ENCODE peak calls at places on chromosomes 3 and 15, in six cellular contexts. G is body of pancreas, N is IMR-90, U is breast epithelium, R is endothelial cell of umbilical vein, D is Peyer's patch. Y is an unnamed sample. For H3K4me1, the result is how much of the 10 kb centered on the place peaks cover.

GRCh38 chr3:107928084-107928445 is 162.8 kb downstream of the CD47 start:
- DNase-seq in D (no peak), R (peak), U (no peak), N (peak), G (no peak), Y (peak)

GRCh38 chr3:125011941-125012340 is 43.9 kb downstream of the HEG1 start:
- DNase-seq in R (no peak), U (no peak), D (no peak), G (no peak), N (peak), Y (no peak)

GRCh38 chr15:98779463-98780071 is 131.2 kb downstream of the IGF1R start:
- DNase-seq in G (peak), D (peak), N (peak), R (peak), U (peak), Y (peak)

GRCh38 chr3:134294302-134294925 is 43.8 kb upstream of the RYK start:
- DNase-seq in G (no peak), R (no peak), D (no peak), N (no peak), U (no peak), Y (no peak)

GRCh38 chr15:48426047-48426446 is 94.8 kb downstream of the DUT start:
- DNase-seq in D (no peak), G (no peak), N (no peak), U (no peak), R (no peak), Y (no peak)

GRCh38 chr3:37996785-37997301 is 6.3 kb downstream of the VILL start:
- DNase-seq in U (peak), R (peak), G (peak), N (peak), D (peak), Y (peak)

GRCh38 chr3:134895181-134895580 is 100.1 kb downstream of the EPHB1 start:
- DNase-seq in R (no peak), N (no peak), G (no peak), D (no peak), U (no peak), Y (no peak)

GRCh38 chr15:28984421-28985375 is 98.9 kb downstream of the APBA2 start:
- DNase-seq in D (no peak), R (no peak), N (peak), U (peak), G (no peak), Y (peak)

GRCh38 chr3:72336821-72337479 is 511.3 kb downstream of the SHQ1 start:
- DNase-seq in D (peak), R (peak), N (peak), U (peak), G (peak), Y (peak)

GRCh38 chr15:52466134-52466701 is 62.5 kb downstream of the MYO5A start:
- DNase-seq in N (no peak), D (peak), R (no peak), U (no peak), G (no peak), Y (no peak)

GRCh38 chr15:52463638-52464037 is 65.0 kb downstream of the MYO5A start:
- DNase-seq in N (peak), D (no peak), R (peak), U (no peak), G (no peak), Y (no peak)

GRCh38 chr15:52464040-52464439 is 64.6 kb downstream of the MYO5A start:
- DNase-seq in R (no peak), D (no peak), N (no peak), U (no peak), G (no peak), Y (no peak)

GRCh38 chr15:52464478-52464877 is 64.2 kb downstream of the MYO5A start:
- DNase-seq in N (no peak), U (no peak), D (no peak), R (no peak), G (no peak), Y (no peak)

GRCh38 chr15:52466716-52467115 is 62.0 kb downstream of the MYO5A start:
- DNase-seq in R (no peak), G (no peak), N (no peak), U (no peak), D (no peak), Y (no peak)
- H3K4me1 ChIP-seq in R (under half), G (under half), N (under half), U (under half), D (under half), Y (under half)

DNA sequence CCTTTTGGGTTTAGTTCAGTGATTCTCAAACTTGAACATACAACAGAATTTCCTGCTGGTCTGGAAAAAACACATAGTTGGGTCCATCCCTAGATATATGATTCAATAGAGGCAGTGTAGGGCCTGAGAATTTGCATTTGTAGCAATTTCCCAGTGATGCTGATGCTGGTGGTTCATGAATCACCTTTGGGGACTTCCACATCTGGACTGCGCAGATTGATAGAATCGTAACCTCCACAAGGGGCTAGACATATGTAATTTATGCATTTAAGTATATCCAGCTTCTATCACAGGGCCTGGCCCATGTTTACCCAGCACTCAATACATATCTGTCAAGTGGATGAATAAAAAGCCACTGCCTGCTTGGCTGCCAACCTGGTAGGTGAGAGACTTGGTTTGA is 33.8 kb upstream of the SUCLG2 start:
- DNase-seq in N (no peak), U (no peak), D (no peak), G (no peak), R (no peak), Y (no peak)
- TF ChIP-seq CTCF in N (no peak), U (no peak), D (no peak), G (no peak), R (no peak), Y (no peak)

DNA sequence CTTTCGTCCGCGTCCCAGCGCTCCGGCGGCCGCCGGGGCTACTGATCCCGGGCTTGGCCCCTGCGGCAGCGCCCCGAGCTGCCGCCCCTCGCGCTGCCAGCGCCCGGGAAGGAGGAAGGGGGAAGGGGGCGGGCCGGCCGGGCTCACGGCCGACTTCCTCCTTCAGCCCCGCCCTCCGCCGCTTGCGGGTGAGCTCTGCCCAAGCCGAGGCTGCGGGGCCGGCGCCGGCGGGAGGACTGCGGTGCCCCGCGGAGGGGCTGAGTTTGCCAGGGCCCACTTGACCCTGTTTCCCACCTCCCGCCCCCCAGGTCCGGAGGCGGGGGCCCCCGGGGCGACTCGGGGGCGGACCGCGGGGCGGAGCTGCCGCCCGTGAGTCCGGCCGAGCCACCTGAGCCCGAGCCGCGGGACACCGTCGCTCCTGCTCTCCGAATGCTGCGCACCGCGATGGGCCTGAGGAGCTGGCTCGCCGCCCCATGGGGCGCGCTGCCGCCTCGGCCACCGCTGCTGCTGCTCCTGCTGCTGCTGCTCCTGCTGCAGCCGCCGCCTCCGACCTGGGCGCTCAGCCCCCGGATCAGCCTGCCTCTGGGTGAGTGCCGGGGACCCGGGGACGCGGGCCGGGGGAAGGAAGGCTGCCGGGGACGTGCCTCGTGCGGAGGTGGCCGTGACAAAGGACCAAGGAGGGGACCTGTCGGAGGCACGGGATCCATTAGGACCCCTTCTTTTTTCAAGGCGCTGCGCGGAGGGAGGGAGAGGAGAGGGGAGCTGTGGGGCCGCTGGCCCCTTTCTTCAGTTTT is at the start of gene SEMA4B:
- DNase-seq in N (peak), D (peak), G (peak), R (peak), U (no peak), Y (peak)
- TF ChIP-seq POLR2A in N (peak), D (peak), G (peak), R (peak), U (no peak), Y (no peak)

GRCh38 chr3:63943678-63944077 is 31.5 kb upstream of the SCAANT1 start:
- DNase-seq in D (no peak), R (no peak), G (no peak), N (no peak), U (no peak), Y (no peak)

GRCh38 chr3:63936929-63937328 is 24.7 kb upstream of the SCAANT1 start:
- DNase-seq in N (no peak), G (no peak), U (no peak), R (no peak), D (no peak), Y (no peak)

GRCh38 chr3:63942513-63942912 is 30.3 kb upstream of the SCAANT1 start:
- DNase-seq in D (no peak), N (no peak), G (no peak), U (no peak), R (no peak), Y (no peak)

GRCh38 chr3:63937661-63938651 is 25.8 kb upstream of the SCAANT1 start:
- DNase-seq in N (no peak), R (no peak), G (no peak), D (peak), U (no peak), Y (no peak)

GRCh38 chr3:63940389-63940757 is 28.2 kb upstream of the SCAANT1 start:
- DNase-seq in N (peak), D (no peak), U (no peak), G (no peak), R (no peak), Y (no peak)
- H3K4me1 ChIP-seq in N (under half), D (under half), U (under half), G (half or more), R (under half), Y (under half)

GRCh38 chr3:8739757-8740508 is 6.3 kb downstream of the CAV3 start:
- DNase-seq in R (no peak), U (peak), D (no peak), G (no peak), N (peak), Y (no peak)
- TF ChIP-seq CTCF in R (no peak), U (no peak), D (no peak), G (no peak), N (no peak), Y (no peak)

DNA sequence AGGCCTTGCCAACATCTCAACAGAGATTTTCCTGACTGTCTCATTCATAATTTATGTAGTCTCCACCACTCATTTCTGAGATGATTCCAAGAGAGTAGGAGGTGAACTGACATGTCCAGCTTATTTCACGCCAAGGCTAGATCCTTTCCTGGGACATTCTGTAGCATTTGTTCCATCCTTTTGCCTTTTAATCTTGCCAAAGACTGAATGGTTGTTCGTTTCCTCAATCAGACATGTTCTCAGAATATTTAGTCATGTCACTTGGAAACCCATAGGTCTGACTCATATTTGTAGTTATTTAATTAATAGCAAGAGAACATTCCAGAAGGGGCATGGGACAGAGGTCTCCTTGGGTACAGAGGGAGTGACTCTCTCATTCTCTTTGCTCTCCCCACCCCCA is 80.9 kb downstream of the DHX36 start:
- DNase-seq in G (no peak), D (no peak), U (no peak), R (peak), N (peak), Y (no peak)
- TF ChIP-seq POLR2A in G (no peak), D (no peak), U (no peak), R (no peak), N (no peak), Y (no peak)

DNA sequence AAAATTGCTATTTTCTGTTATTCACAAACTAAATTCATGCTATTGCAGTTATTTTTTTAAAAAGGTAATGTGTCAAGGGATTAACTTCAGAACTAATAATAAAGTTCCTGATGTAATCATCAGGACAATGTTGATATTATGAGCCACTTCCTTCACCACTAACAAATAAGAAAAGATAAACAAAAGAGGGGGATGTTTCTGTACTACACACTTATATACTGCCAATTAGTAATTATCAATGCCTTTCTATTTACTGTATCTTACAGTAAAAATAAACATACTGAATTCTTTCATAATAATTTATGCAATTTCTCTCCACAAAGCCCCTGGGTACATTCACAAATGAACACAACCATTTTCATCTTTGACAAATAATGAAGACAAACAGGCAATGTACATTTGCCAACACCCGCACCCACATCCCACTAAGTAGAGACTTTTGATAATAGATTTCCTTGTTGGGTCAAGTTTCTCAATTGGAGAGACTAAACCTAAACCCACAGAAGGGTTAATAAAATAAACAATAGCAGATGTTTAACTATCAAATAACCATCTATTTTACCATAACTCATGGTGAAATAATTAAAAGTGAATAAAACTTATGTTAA is 3.7 kb downstream of the CBLB start:
- DNase-seq in R (peak), D (no peak), N (peak), U (no peak), G (no peak), Y (no peak)
- H3K4me1 ChIP-seq in R (half or more), D (under half), N (under half), U (under half), G (under half), Y (under half)

GRCh38 chr15:33722673-33723015 is 245.7 kb upstream of the CHRM5 start:
- DNase-seq in U (no peak), R (no peak), N (no peak), G (no peak), D (no peak), Y (no peak)

GRCh38 chr15:33720952-33721351 is 247.3 kb upstream of the CHRM5 start:
- DNase-seq in N (peak), U (no peak), R (peak), G (no peak), D (no peak), Y (no peak)

GRCh38 chr15:33722005-33722672 is 246.2 kb upstream of the CHRM5 start:
- DNase-seq in N (peak), G (no peak), U (no peak), R (peak), D (no peak), Y (no peak)

GRCh38 chr15:33729648-33730047 is 238.6 kb upstream of the CHRM5 start:
- DNase-seq in N (peak), D (no peak), G (no peak), U (no peak), R (peak), Y (no peak)

GRCh38 chr15:33724321-33725036 is 243.8 kb upstream of the CHRM5 start:
- DNase-seq in U (no peak), G (no peak), N (no peak), D (no peak), R (peak), Y (no peak)
- TF ChIP-seq CTCF in U (no peak), G (no peak), N (no peak), D (no peak), R (no peak), Y (no peak)

Y was measured in ovary.